ENCODE peak calls at places on chromosomes 2 and 18, in eight cellular contexts. J is RWPE1; Z is effector memory CD8-positive, alpha-beta T cell; M is stimulated activated CD4-positive, alpha-beta T cell treated with anti-CD3 and anti-CD28 coated beads, Interleukin-4, amount 100 ng/mL, for 4 hours; F is HTR-8/SVneo; G is A673; D is T1000; Y is IMR-90. O is an unnamed sample.
A peak's percentile ranks its signal among the peaks of the same experiment; 100 is the strongest.

GRCh38 chr2:218180728-218181127 is 14.0 kb upstream of the CXCR1 start:
- DNase-seq in J (no peak), Z (no peak), M (no peak), F (no peak), G (no peak), D (no peak), Y (no peak), O (no peak)

GRCh38 chr2:31688282-31688681 is 107.5 kb upstream of the SRD5A2 start:
- DNase-seq in J (no peak), Z (no peak), M (no peak), F (no peak), G (peak; percentile 12), D (no peak), Y (no peak), O (peak; percentile 37)

GRCh38 chr2:170886391-170886790 is 42.7 kb upstream of the GORASP2 start:
- DNase-seq in J (peak; percentile 51), Z (no peak), M (no peak), F (peak; percentile 49), G (peak; percentile 73), D (peak; percentile 29), Y (peak; percentile 29), O (peak; percentile 73)

GRCh38 chr18:67261931-67262552 is 254.5 kb downstream of the DSEL start:
- DNase-seq in J (no peak), Z (no peak), M (no peak), F (no peak), G (no peak), D (no peak), Y (no peak), O (no peak)

GRCh38 chr18:9153281-9153680 is 16.7 kb downstream of the ANKRD12 start:
- DNase-seq in J (no peak), Z (no peak), M (no peak), F (no peak), G (no peak), D (no peak), Y (no peak), O (no peak)

GRCh38 chr18:13032173-13032572 is 41.0 kb downstream of the CEP192 start:
- DNase-seq in J (no peak), Z (no peak), M (no peak), F (no peak), G (no peak), D (no peak), Y (no peak), O (no peak)

GRCh38 chr2:120244656-120245519 is 7.8 kb upstream of the RALB start:
- DNase-seq in J (no peak), Z (no peak), M (no peak), F (no peak), G (no peak), D (no peak), Y (no peak), O (no peak)

GRCh38 chr2:133821107-133821760 is 253.0 kb upstream of the NCKAP5 start:
- DNase-seq in J (no peak), Z (no peak), M (no peak), F (no peak), G (no peak), D (no peak), Y (peak; percentile 84), O (peak; percentile 5)

GRCh38 chr2:1770566-1771380 is 26.5 kb upstream of the PXDN start:
- DNase-seq in J (no peak), Z (no peak), M (no peak), F (no peak), G (no peak), D (no peak), Y (no peak), O (no peak)

GRCh38 chr2:119702918-119703401 is 24.0 kb downstream of the TMEM177 start:
- DNase-seq in J (peak; percentile 77), Z (peak; percentile 61), M (peak; percentile 58), F (peak; percentile 85), G (peak; percentile 74), D (peak; percentile 51), Y (peak; percentile 46), O (peak; percentile 82)

GRCh38 chr18:79568543-79569205 is 110.9 kb upstream of the CTDP1 start:
- DNase-seq in J (no peak), Z (no peak), M (no peak), F (no peak), G (no peak), D (no peak), Y (no peak), O (no peak)

GRCh38 chr2:48601349-48601748 is 16.3 kb upstream of the GTF2A1L start:
- DNase-seq in J (peak; percentile 13), Z (no peak), M (no peak), F (no peak), G (peak; percentile 35), D (no peak), Y (peak; percentile 41), O (no peak)

GRCh38 chr2:234001380-234001993 is 49.0 kb upstream of the SPP2 start:
- DNase-seq in J (no peak), Z (no peak), M (no peak), F (no peak), G (peak; percentile 10), D (no peak), Y (no peak), O (no peak)

GRCh38 chr2:112793449-112793978 is 9.2 kb upstream of the IL1A start:
- DNase-seq in J (peak; percentile 37), Z (no peak), M (no peak), F (no peak), G (no peak), D (no peak), Y (peak; percentile 64), O (peak; percentile 90)

GRCh38 chr2:55885129-55885943 is 38.2 kb downstream of the EFEMP1 start:
- DNase-seq in J (peak; percentile 65), Z (no peak), M (no peak), F (peak; percentile 43), G (peak; percentile 82), D (peak; percentile 24), Y (peak; percentile 96), O (peak; percentile 75)

GRCh38 chr2:235468978-235469694 is 24.7 kb upstream of the AGAP1 start:
- DNase-seq in J (peak; percentile 89), Z (no peak), M (no peak), F (peak; percentile 85), G (peak; percentile 36), D (peak; percentile 56), Y (peak; percentile 94), O (peak; percentile 4)

GRCh38 chr2:71460595-71461303 is 7.4 kb downstream of the DYSF start:
- DNase-seq in J (no peak), Z (no peak), M (no peak), F (no peak), G (peak; percentile 61), D (no peak), Y (no peak), O (peak; percentile 69)

GRCh38 chr2:237306083-237306786 is 107.7 kb downstream of the COL6A3 start:
- DNase-seq in J (no peak), Z (no peak), M (no peak), F (no peak), G (no peak), D (peak; percentile 31), Y (peak; percentile 91), O (no peak)

GRCh38 chr2:72137498-72138010 is 10.1 kb downstream of the CYP26B1 start:
- DNase-seq in J (peak; percentile 65), Z (peak; percentile 40), M (peak; percentile 64), F (peak; percentile 85), G (peak; percentile 70), D (no peak), Y (peak; percentile 18), O (no peak)

GRCh38 chr18:70493461-70493860 is 204.6 kb downstream of the SOCS6 start:
- DNase-seq in J (no peak), Z (no peak), M (no peak), F (no peak), G (no peak), D (no peak), Y (no peak), O (no peak)

GRCh38 chr2:439077-439476 is 151.2 kb upstream of the ALKAL2 start:
- DNase-seq in J (no peak), Z (no peak), M (no peak), F (no peak), G (no peak), D (no peak), Y (no peak), O (peak; percentile 64)

GRCh38 chr2:223055140-223055539 is 3.1 kb downstream of the KCNE4 start:
- DNase-seq in J (no peak), Z (no peak), M (no peak), F (no peak), G (peak; percentile 92), D (no peak), Y (peak; percentile 59), O (peak; percentile 21)

GRCh38 chr2:239012228-239012627 is 164.3 kb downstream of the TWIST2 start:
- DNase-seq in J (no peak), Z (no peak), M (no peak), F (no peak), G (no peak), D (no peak), Y (no peak), O (no peak)

GRCh38 chr18:33594799-33595198 is 16.8 kb downstream of the ASXL3 start:
- DNase-seq in J (no peak), Z (no peak), M (no peak), F (no peak), G (no peak), D (no peak), Y (peak; percentile 35), O (no peak)

GRCh38 chr2:235709124-235709813 is 215.4 kb downstream of the AGAP1 start:
- DNase-seq in J (peak; percentile 92), Z (no peak), M (no peak), F (peak; percentile 51), G (no peak), D (no peak), Y (peak; percentile 29), O (peak; percentile 92)

GRCh38 chr18:11728247-11728646 is 39.2 kb downstream of the GNAL start:
- DNase-seq in J (peak; percentile 29), Z (no peak), M (no peak), F (peak; percentile 37), G (peak; percentile 9), D (no peak), Y (no peak), O (no peak)

GRCh38 chr2:195257979-195258378 is 399.0 kb upstream of the SLC39A10 start:
- DNase-seq in J (no peak), Z (no peak), M (no peak), F (no peak), G (no peak), D (no peak), Y (no peak), O (no peak)

GRCh38 chr18:77081387-77081773 is 51.2 kb downstream of the MBP start:
- DNase-seq in J (no peak), Z (no peak), M (no peak), F (no peak), G (no peak), D (no peak), Y (peak; percentile 86), O (no peak)

GRCh38 chr2:108965540-108966299 is 23.3 kb downstream of the EDAR start:
- DNase-seq in J (no peak), Z (peak; percentile 36), M (no peak), F (no peak), G (no peak), D (no peak), Y (no peak), O (no peak)

GRCh38 chr2:144379891-144380311 is 140.0 kb downstream of the ZEB2 start:
- DNase-seq in J (no peak), Z (no peak), M (no peak), F (no peak), G (no peak), D (no peak), Y (no peak), O (no peak)

GRCh38 chr2:74843371-74844298 is 9.7 kb downstream of the HK2 start:
- DNase-seq in J (no peak), Z (no peak), M (no peak), F (peak; percentile 38), G (no peak), D (peak; percentile 27), Y (peak; percentile 92), O (peak; percentile 53)

GRCh38 chr2:40955042-40955441 is 503.2 kb upstream of the SLC8A1 start:
- DNase-seq in J (no peak), Z (no peak), M (no peak), F (no peak), G (no peak), D (no peak), Y (no peak), O (peak; percentile 31)

GRCh38 chr2:167136876-167137579 is 248.7 kb downstream of the XIRP2 start:
- DNase-seq in J (no peak), Z (no peak), M (no peak), F (no peak), G (no peak), D (no peak), Y (peak; percentile 28), O (no peak)

GRCh38 chr2:19835818-19836281 is 65.9 kb downstream of the TTC32 start:
- DNase-seq in J (no peak), Z (no peak), M (no peak), F (no peak), G (no peak), D (no peak), Y (peak; percentile 12), O (no peak)

O was measured in trophoblast cell.